ENCODE peak calls at places on chromosome X, in nine cellular contexts. F is fibroblast of mammary gland, N is neural crest cell, S is cardiac muscle cell, U is endodermal cell, G is brain microvascular endothelial cell, E is tibial nerve, O is HFFc6, T is dorsolateral prefrontal cortex. Y is an unnamed sample.

GRCh38 chrX:28586891-28587635 is at the start of gene IL1RAPL1:
- DNase-seq in T (peak), G (peak), N (peak), O (peak), S (peak), U (peak), E (no peak), F (peak), Y (peak)

GRCh38 chrX:150548684-150549083 is 19.7 kb upstream of the MTM1 start:
- DNase-seq in F (peak), N (no peak), E (no peak), O (peak), G (peak), S (no peak), U (no peak), T (no peak), Y (no peak)

GRCh38 chrX:49868739-49869138 is 10.5 kb upstream of the USP27X start:
- DNase-seq in S (no peak), O (no peak), N (no peak), E (no peak), G (no peak), T (no peak), U (no peak), F (no peak), Y (no peak)

GRCh38 chrX:105302246-105302645 is 81.8 kb upstream of the TEX13A start:
- DNase-seq in G (no peak), S (no peak), N (no peak), T (no peak), F (peak), E (no peak), O (no peak), U (no peak), Y (no peak)

GRCh38 chrX:18758166-18758932 is 50.9 kb downstream of the PPEF1 start:
- DNase-seq in O (no peak), N (no peak), F (no peak), S (no peak), T (no peak), E (no peak), G (no peak), U (peak), Y (no peak)

GRCh38 chrX:153628665-153629064 is 18.3 kb upstream of the DUSP9 start:
- DNase-seq in N (no peak), F (no peak), G (no peak), E (no peak), O (no peak), U (peak), T (no peak), S (no peak), Y (no peak)

GRCh38 chrX:139192386-139192961 is 338.1 kb upstream of the F9 start:
- DNase-seq in U (no peak), O (no peak), S (no peak), N (no peak), F (no peak), E (no peak), T (no peak), G (no peak), Y (no peak)

GRCh38 chrX:53091354-53091753 is 2.6 kb upstream of the KANTR start:
- DNase-seq in F (no peak), S (no peak), O (no peak), E (no peak), G (no peak), N (no peak), U (no peak), T (no peak), Y (no peak)

GRCh38 chrX:33211356-33212254 is at the start of gene DMD:
- DNase-seq in S (peak), O (no peak), U (peak), E (no peak), G (peak), N (peak), F (peak), T (peak), Y (peak)

GRCh38 chrX:45497290-45497689 is 296.6 kb upstream of the DIPK2B start:
- DNase-seq in O (peak), N (no peak), T (no peak), S (no peak), U (no peak), F (peak), G (no peak), E (no peak), Y (no peak)

GRCh38 chrX:47264507-47265173 is 31.8 kb downstream of the USP11 start:
- DNase-seq in E (no peak), N (no peak), S (peak), T (no peak), U (no peak), F (peak), G (peak), O (peak), Y (no peak)

GRCh38 chrX:154541896-154542722 is 4.5 kb downstream of the G6PD start:
- DNase-seq in O (peak), N (no peak), S (peak), F (peak), G (peak), E (peak), T (peak), U (no peak), Y (peak)

GRCh38 chrX:46686003-46686645 is 72.8 kb downstream of the SLC9A7 start:
- DNase-seq in O (peak), S (peak), E (peak), U (peak), T (no peak), F (peak), G (peak), N (peak), Y (peak)

GRCh38 chrX:97446298-97446882 is 562.7 kb downstream of the RPA4 start:
- DNase-seq in U (no peak), S (peak), F (peak), E (no peak), N (no peak), T (no peak), O (no peak), G (no peak), Y (no peak)

GRCh38 chrX:47644557-47645091 is 5.7 kb downstream of the ELK1 start:
- DNase-seq in E (no peak), F (peak), O (peak), T (no peak), S (peak), G (no peak), N (peak), U (peak), Y (no peak)

GRCh38 chrX:133337250-133337649 is 78.0 kb downstream of the GPC4 start:
- DNase-seq in T (no peak), O (no peak), E (no peak), G (no peak), S (no peak), N (no peak), F (no peak), U (no peak), Y (no peak)

GRCh38 chrX:56745019-56745418 is 16.0 kb downstream of the NBDY start:
- DNase-seq in S (peak), N (no peak), U (no peak), O (peak), T (no peak), E (no peak), F (peak), G (peak), Y (no peak)

GRCh38 chrX:94288972-94289371 is 615.0 kb downstream of the FAM133A start:
- DNase-seq in O (no peak), E (no peak), N (no peak), U (no peak), T (no peak), F (no peak), S (no peak), G (no peak), Y (no peak)

GRCh38 chrX:149504226-149504914 is 736 bp downstream of the IDS start:
- DNase-seq in S (no peak), E (no peak), T (peak), F (peak), U (peak), N (no peak), G (no peak), O (no peak), Y (no peak)

GRCh38 chrX:111052478-111052877 is 43.5 kb upstream of the PAK3 start:
- DNase-seq in O (no peak), T (no peak), G (no peak), F (no peak), N (no peak), S (no peak), U (no peak), E (no peak), Y (no peak)

GRCh38 chrX:155056877-155057792 is 13.8 kb downstream of the CMC4 start:
- DNase-seq in G (peak), F (peak), O (peak), S (peak), N (peak), U (peak), E (peak), T (peak), Y (peak)

GRCh38 chrX:123455693-123456092 is 271.6 kb downstream of the GRIA3 start:
- DNase-seq in S (no peak), E (no peak), G (no peak), F (no peak), U (no peak), T (no peak), O (no peak), N (no peak), Y (no peak)

GRCh38 chrX:123454712-123455431 is 270.8 kb downstream of the GRIA3 start:
- DNase-seq in O (no peak), E (no peak), S (no peak), U (no peak), G (no peak), N (no peak), F (no peak), T (no peak), Y (no peak)

GRCh38 chrX:123450217-123450616 is 266.1 kb downstream of the GRIA3 start:
- DNase-seq in G (no peak), S (peak), F (peak), E (no peak), O (no peak), T (no peak), N (no peak), U (peak), Y (no peak)
- TF ChIP-seq CTCF in G (peak), S (peak), F (peak), E (no peak), O (peak), T (peak), N (peak), U (peak), Y (peak)

GRCh38 chrX:11540532-11541377 is 125.0 kb downstream of the ARHGAP6 start:
- DNase-seq in E (no peak), T (no peak), G (no peak), O (no peak), S (peak), U (peak), N (no peak), F (no peak), Y (no peak)

GRCh38 chrX:11546917-11547316 is 118.8 kb downstream of the ARHGAP6 start:
- DNase-seq in U (no peak), E (no peak), T (no peak), O (no peak), F (no peak), N (no peak), S (no peak), G (no peak), Y (no peak)

GRCh38 chrX:11541510-11541909 is 124.2 kb downstream of the ARHGAP6 start:
- DNase-seq in U (no peak), G (no peak), N (no peak), O (no peak), T (no peak), S (peak), E (no peak), F (no peak), Y (no peak)

GRCh38 chrX:11543249-11543648 is 122.5 kb downstream of the ARHGAP6 start:
- DNase-seq in F (no peak), E (no peak), N (no peak), S (no peak), G (no peak), O (no peak), T (no peak), U (no peak), Y (no peak)
- TF ChIP-seq CTCF in F (no peak), E (no peak), N (no peak), S (no peak), G (no peak), O (peak), T (no peak), U (peak), Y (no peak)

GRCh38 chrX:51144828-51145442 is 187.7 kb upstream of the NUDT10 start:
- DNase-seq in F (peak), T (no peak), S (peak), O (peak), G (peak), E (no peak), U (peak), N (peak), Y (no peak)
- TF ChIP-seq CTCF in F (peak), T (peak), S (peak), O (peak), G (peak), E (peak), U (peak), N (peak), Y (peak)

GRCh38 chrX:5876984-5877655 is 351.5 kb downstream of the NLGN4X start:
- DNase-seq in F (peak), G (no peak), E (no peak), O (no peak), N (peak), U (peak), T (no peak), S (no peak), Y (peak)
- TF ChIP-seq CTCF in F (peak), G (peak), E (peak), O (peak), N (peak), U (peak), T (peak), S (no peak), Y (peak)

DNA sequence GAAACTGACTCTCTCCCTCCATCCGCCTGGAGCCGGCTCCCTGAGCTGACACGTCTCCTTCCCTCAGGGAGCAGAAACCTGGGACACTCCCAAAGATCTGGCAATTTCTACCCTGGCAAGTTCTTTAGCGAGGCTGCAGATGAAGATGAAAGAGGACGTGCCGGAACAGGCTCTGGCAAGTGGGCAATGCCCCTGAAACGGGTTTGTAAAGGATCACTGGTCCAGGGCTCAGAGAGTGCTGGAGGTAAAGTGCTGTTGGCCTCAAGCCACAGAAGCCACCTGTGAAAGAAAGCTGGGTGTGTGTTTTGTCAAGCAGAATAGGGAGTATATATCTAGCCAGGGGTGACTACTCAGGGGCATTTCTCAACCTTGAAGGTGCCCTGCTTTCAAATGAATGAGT is 131.4 kb upstream of the ATP6AP2 start:
- DNase-seq in U (no peak), N (no peak), E (no peak), F (no peak), T (no peak), G (no peak), O (no peak), S (no peak), Y (no peak)
- TF ChIP-seq CTCF in U (no peak), N (no peak), E (no peak), F (no peak), T (no peak), G (no peak), O (no peak), S (no peak), Y (no peak)

GRCh38 chrX:83008415-83008814 is 499.7 kb upstream of the POU3F4 start:
- DNase-seq in E (no peak), O (no peak), F (peak), N (no peak), S (no peak), T (no peak), U (no peak), G (no peak), Y (no peak)
- TF ChIP-seq CTCF in E (no peak), O (peak), F (peak), N (peak), S (no peak), T (peak), U (peak), G (peak), Y (peak)

GRCh38 chrX:136170109-136170800 is 22.9 kb downstream of the FHL1 start:
- DNase-seq in F (peak), O (peak), N (no peak), G (no peak), E (no peak), S (peak), T (no peak), U (no peak), Y (no peak)
- TF ChIP-seq CTCF in F (peak), O (peak), N (no peak), G (peak), E (no peak), S (peak), T (no peak), U (peak), Y (peak)

DNA sequence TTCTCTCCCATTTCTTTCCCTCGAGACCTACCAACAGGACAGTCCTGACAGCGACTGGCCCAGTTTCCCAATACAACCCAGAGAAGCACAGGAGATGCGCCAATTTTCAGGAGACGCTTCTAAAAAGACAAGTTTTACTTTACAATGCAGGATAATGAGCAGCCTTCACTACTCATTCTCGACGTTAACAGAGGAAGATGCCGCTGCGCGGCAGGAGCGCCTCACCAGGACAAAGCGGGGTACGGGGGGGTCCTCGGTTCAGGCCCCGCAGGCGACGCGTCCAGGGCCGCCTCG is 689 bp downstream of the BCLAF3 start:
- DNase-seq in G (no peak), E (no peak), U (no peak), T (no peak), O (no peak), F (no peak), S (no peak), N (peak), Y (no peak)
- TF ChIP-seq CTCF in G (no peak), E (no peak), U (no peak), T (no peak), O (no peak), F (no peak), S (no peak), N (no peak), Y (no peak)

GRCh38 chrX:39630344-39630743 is 467.4 kb downstream of the BCOR start:
- DNase-seq in N (no peak), F (no peak), G (no peak), U (no peak), S (no peak), E (no peak), O (no peak), T (no peak), Y (no peak)
- TF ChIP-seq CTCF in N (no peak), F (no peak), G (no peak), U (no peak), S (no peak), E (no peak), O (no peak), T (no peak), Y (no peak)

DNA sequence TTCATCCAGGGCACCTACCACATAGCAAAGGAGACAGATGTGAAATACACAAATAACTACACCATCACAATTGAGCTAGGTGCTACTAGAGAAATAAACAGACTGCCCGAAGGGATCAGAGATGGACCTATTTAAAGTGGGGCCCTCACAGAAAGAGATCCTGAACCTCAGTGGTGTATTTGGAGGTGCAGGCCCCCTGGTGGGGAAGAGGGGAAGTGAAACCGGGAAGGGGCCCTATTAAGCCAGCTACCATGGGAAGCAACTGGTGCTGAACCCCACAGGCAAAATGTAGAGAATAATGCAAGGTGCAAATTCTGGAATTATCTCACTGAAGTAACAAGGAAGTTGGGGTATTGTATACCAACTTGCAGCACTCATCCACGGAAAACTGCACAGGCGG is 78.6 kb upstream of the FAM9A start:
- DNase-seq in F (peak), N (peak), S (peak), T (no peak), E (no peak), O (no peak), G (peak), U (peak), Y (no peak)
- TF ChIP-seq CTCF in F (peak), N (peak), S (peak), T (no peak), E (peak), O (peak), G (peak), U (peak), Y (peak)

Y was measured in astrocyte of the cerebellum.